ENCODE peak calls at places on chromosomes 3 and 15, in eight cellular contexts. Y is effector CD4-positive, alpha-beta T cell; C is OCI-LY7; A is stimulated activated CD8-positive, alpha-beta memory T cell treated with anti-CD3 and anti-CD28 coated beads, Interleukin-7, amount 100 ng/mL, for 1 hour; M is hypothalamus; T is naive thymus-derived CD4-positive, alpha-beta T cell; Q is HuH-7.5; J is posterior cingulate gyrus. V is an unnamed sample.

GRCh38 chr15:40069178-40070165 is 30.5 kb upstream of the SRP14 start:
- DNase-seq in Q (no peak), J (peak; percentile 99), C (peak; percentile 73), M (peak; percentile 95), T (no peak), Y (no peak), A (no peak), V (peak; percentile 77)

GRCh38 chr3:160435747-160436146 is 13.8 kb downstream of the TRIM59 start:
- DNase-seq in A (no peak), Y (no peak), J (no peak), Q (no peak), C (no peak), M (no peak), T (no peak), V (no peak)

GRCh38 chr3:86951343-86951742 is 39.6 kb downstream of the VGLL3 start:
- DNase-seq in M (no peak), J (no peak), Q (no peak), C (no peak), T (no peak), A (no peak), Y (no peak), V (no peak)

GRCh38 chr15:51706347-51706746 is 25.0 kb downstream of the SCG3 start:
- DNase-seq in M (no peak), A (no peak), T (no peak), Y (no peak), J (no peak), Q (no peak), C (no peak), V (no peak)

GRCh38 chr3:50078622-50079021 is 10.1 kb upstream of the RBM5 start:
- DNase-seq in T (no peak), J (no peak), M (no peak), Y (no peak), A (no peak), C (no peak), Q (no peak), V (no peak)

GRCh38 chr3:159627229-159627628 is 361.4 kb upstream of the IL12A start:
- DNase-seq in J (no peak), M (no peak), T (no peak), C (no peak), Y (no peak), A (no peak), Q (no peak), V (no peak)

GRCh38 chr3:146134348-146135117 is 26.5 kb downstream of the PLOD2 start:
- DNase-seq in M (no peak), Y (no peak), T (no peak), C (no peak), A (no peak), J (no peak), Q (no peak), V (no peak)

GRCh38 chr3:108311797-108312196 is 15.4 kb downstream of the HHLA2 start:
- DNase-seq in J (no peak), A (no peak), C (no peak), Q (no peak), M (no peak), T (no peak), Y (no peak), V (peak; percentile 14)

GRCh38 chr3:24316887-24317383 is 177.7 kb downstream of the THRB start:
- DNase-seq in M (no peak), Y (no peak), Q (peak; percentile 22), J (no peak), A (no peak), C (no peak), T (no peak), V (peak; percentile 66)

GRCh38 chr3:42302924-42303634 is 37.1 kb upstream of the CCK start:
- DNase-seq in M (no peak), J (no peak), Y (no peak), C (peak; percentile 84), Q (no peak), T (no peak), A (no peak), V (no peak)

GRCh38 chr3:160885791-160886286 is 129.8 kb downstream of the PPM1L start:
- DNase-seq in M (peak; percentile 46), Y (no peak), J (peak; percentile 65), T (no peak), C (no peak), A (no peak), Q (no peak), V (peak; percentile 58)

GRCh38 chr3:119145500-119146167 is at the start of gene TEX55:
- DNase-seq in Q (peak; percentile 49), T (no peak), J (no peak), C (peak; percentile 31), M (no peak), A (no peak), Y (no peak), V (peak; percentile 76)

GRCh38 chr3:67819447-67819846 is 165.0 kb upstream of the SUCLG2 start:
- DNase-seq in Q (no peak), T (no peak), J (no peak), M (no peak), A (no peak), C (peak; percentile 67), Y (no peak), V (peak; percentile 38)

GRCh38 chr3:192851821-192852352 is 65.8 kb downstream of the MB21D2 start:
- DNase-seq in Q (peak; percentile 16), C (no peak), Y (no peak), M (no peak), T (no peak), J (peak; percentile 53), A (no peak), V (peak; percentile 60)

GRCh38 chr3:7489417-7489816 is 628.5 kb downstream of the GRM7 start:
- DNase-seq in C (no peak), Q (no peak), T (no peak), M (no peak), A (no peak), Y (no peak), J (no peak), V (no peak)

GRCh38 chr3:169083126-169083525 is 580.4 kb downstream of the MECOM start:
- DNase-seq in Y (no peak), C (no peak), J (no peak), Q (no peak), M (no peak), T (no peak), A (no peak), V (no peak)

GRCh38 chr3:62622553-62623174 is 249.3 kb upstream of the FEZF2 start:
- DNase-seq in Y (no peak), Q (peak; percentile 21), C (peak; percentile 66), J (no peak), M (no peak), A (no peak), T (no peak), V (peak; percentile 62)

GRCh38 chr15:87687176-87687890 is 569.2 kb downstream of the NTRK3 start:
- DNase-seq in J (no peak), T (no peak), A (no peak), Q (no peak), M (no peak), C (no peak), Y (no peak), V (no peak)